ENCODE peak calls at places on chromosomes 2 and 18, in seven cellular contexts. F, H, X, Y, Q, O and Z are unnamed samples.

GRCh38 chr2:164992818-164993217 is 37.5 kb upstream of the SLC38A11 start:
- DNase-seq in F (no peak), H (peak), X (peak), Y (peak), Q (no peak), O (peak), Z (peak)

GRCh38 chr18:1002653-1003178 is 98.0 kb downstream of the ADCYAP1 start:
- DNase-seq in F (no peak), H (no peak), X (peak), Y (no peak), Q (no peak), O (peak), Z (peak)

GRCh38 chr18:57150828-57151227 is 3.9 kb downstream of the BOD1L2 start:
- DNase-seq in F (no peak), H (no peak), X (no peak), Y (no peak), Q (no peak), O (no peak), Z (no peak)

GRCh38 chr2:30679416-30680088 is 127.7 kb downstream of the CAPN13 start:
- DNase-seq in F (no peak), H (no peak), X (peak), Y (no peak), Q (no peak), O (no peak), Z (no peak)

GRCh38 chr2:228720895-228721294 is 539.4 kb upstream of the SPHKAP start:
- DNase-seq in F (no peak), H (no peak), X (no peak), Y (no peak), Q (no peak), O (no peak), Z (no peak)

GRCh38 chr2:113284481-113284880 is 5.8 kb upstream of the PAX8 start:
- DNase-seq in F (no peak), H (no peak), X (peak), Y (no peak), Q (no peak), O (no peak), Z (no peak)

GRCh38 chr2:164515746-164516145 is 105.5 kb downstream of the GRB14 start:
- DNase-seq in F (no peak), H (no peak), X (no peak), Y (no peak), Q (no peak), O (no peak), Z (no peak)

GRCh38 chr2:45874324-45874723 is 222.8 kb downstream of the PRKCE start:
- DNase-seq in F (no peak), H (no peak), X (no peak), Y (no peak), Q (no peak), O (no peak), Z (no peak)

GRCh38 chr2:74546004-74546403 is 7.7 kb downstream of the LOXL3 start:
- DNase-seq in F (no peak), H (no peak), X (no peak), Y (no peak), Q (no peak), O (no peak), Z (no peak)

GRCh38 chr2:68948695-68949094 is 4.0 kb downstream of the GKN2 start:
- DNase-seq in F (no peak), H (no peak), X (no peak), Y (no peak), Q (no peak), O (no peak), Z (no peak)

GRCh38 chr2:120750488-120751210 is 15.0 kb downstream of the GLI2 start:
- DNase-seq in F (no peak), H (no peak), X (peak), Y (no peak), Q (no peak), O (no peak), Z (no peak)

GRCh38 chr2:45330617-45331016 is 280.4 kb downstream of the SRBD1 start:
- DNase-seq in F (no peak), H (no peak), X (peak), Y (no peak), Q (no peak), O (peak), Z (peak)

GRCh38 chr2:74514368-74515270 is at the start of gene TLX2:
- DNase-seq in F (no peak), H (no peak), X (peak), Y (no peak), Q (no peak), O (no peak), Z (no peak)

GRCh38 chr2:83261591-83262136 is 1197.4 kb downstream of the SUCLG1 start:
- DNase-seq in F (no peak), H (no peak), X (no peak), Y (no peak), Q (no peak), O (no peak), Z (no peak)

GRCh38 chr18:21831413-21831831 is 90.8 kb downstream of the MIB1 start:
- DNase-seq in F (no peak), H (no peak), X (no peak), Y (no peak), Q (no peak), O (no peak), Z (no peak)

GRCh38 chr2:21372654-21373053 is 248.9 kb downstream of the TDRD15 start:
- DNase-seq in F (no peak), H (no peak), X (peak), Y (no peak), Q (no peak), O (no peak), Z (no peak)